ENCODE peak calls at places on chromosomes 7 and 10, in four cellular contexts. One of them, this sample, is unnamed.
A peak's percentile ranks its signal among the peaks of the same experiment; 100 is the strongest.

GRCh38 chr7:95794917-95795515 is 22.7 kb downstream of the DYNC1I1 start:
- DNase-seq in brain microvascular endothelial cell: peak; percentile 33
- DNase-seq in suprapubic skin: no peak
- DNase-seq in WERI-Rb-1: peak; percentile 26
- DNase-seq in this sample: peak; percentile 28

GRCh38 chr10:34580643-34581042 is 234.5 kb downstream of the PARD3 start:
- DNase-seq in brain microvascular endothelial cell: peak; percentile 52
- DNase-seq in suprapubic skin: no peak
- DNase-seq in WERI-Rb-1: no peak
- DNase-seq in this sample: no peak

GRCh38 chr7:151487246-151487645 is 32.4 kb downstream of the RHEB start:
- DNase-seq in brain microvascular endothelial cell: no peak
- DNase-seq in suprapubic skin: no peak
- DNase-seq in WERI-Rb-1: no peak
- DNase-seq in this sample: no peak

GRCh38 chr10:100364735-100365391 is 17.8 kb downstream of the SCD start:
- DNase-seq in brain microvascular endothelial cell: peak; percentile 60
- DNase-seq in suprapubic skin: peak; percentile 83
- DNase-seq in WERI-Rb-1: peak; percentile 79
- DNase-seq in this sample: peak; percentile 45

GRCh38 chr7:114825423-114825951 is 96.4 kb upstream of the MDFIC start:
- DNase-seq in brain microvascular endothelial cell: no peak
- DNase-seq in suprapubic skin: no peak
- DNase-seq in WERI-Rb-1: no peak
- DNase-seq in this sample: peak; percentile 13

GRCh38 chr10:49325916-49326783 is 27.2 kb downstream of the C10orf71 start:
- DNase-seq in brain microvascular endothelial cell: no peak
- DNase-seq in suprapubic skin: no peak
- DNase-seq in WERI-Rb-1: no peak
- DNase-seq in this sample: no peak

GRCh38 chr7:55308186-55308929 is 56.8 kb upstream of the LANCL2 start:
- DNase-seq in brain microvascular endothelial cell: peak; percentile 94
- DNase-seq in suprapubic skin: no peak
- DNase-seq in WERI-Rb-1: no peak
- DNase-seq in this sample: no peak

GRCh38 chr7:116211913-116212596 is 1.7 kb downstream of the TES start:
- DNase-seq in brain microvascular endothelial cell: no peak
- DNase-seq in suprapubic skin: no peak
- DNase-seq in WERI-Rb-1: no peak
- DNase-seq in this sample: no peak

GRCh38 chr7:52114056-52114455 is 797.4 kb upstream of the COBL start:
- DNase-seq in brain microvascular endothelial cell: no peak
- DNase-seq in suprapubic skin: no peak
- DNase-seq in WERI-Rb-1: no peak
- DNase-seq in this sample: no peak

GRCh38 chr10:34538291-34538829 is 276.7 kb downstream of the PARD3 start:
- DNase-seq in brain microvascular endothelial cell: no peak
- DNase-seq in suprapubic skin: no peak
- DNase-seq in WERI-Rb-1: no peak
- DNase-seq in this sample: peak; percentile 8

GRCh38 chr7:130095812-130096211 is 25.5 kb downstream of the KLHDC10 start:
- DNase-seq in brain microvascular endothelial cell: no peak
- DNase-seq in suprapubic skin: no peak
- DNase-seq in WERI-Rb-1: no peak
- DNase-seq in this sample: no peak

DNA sequence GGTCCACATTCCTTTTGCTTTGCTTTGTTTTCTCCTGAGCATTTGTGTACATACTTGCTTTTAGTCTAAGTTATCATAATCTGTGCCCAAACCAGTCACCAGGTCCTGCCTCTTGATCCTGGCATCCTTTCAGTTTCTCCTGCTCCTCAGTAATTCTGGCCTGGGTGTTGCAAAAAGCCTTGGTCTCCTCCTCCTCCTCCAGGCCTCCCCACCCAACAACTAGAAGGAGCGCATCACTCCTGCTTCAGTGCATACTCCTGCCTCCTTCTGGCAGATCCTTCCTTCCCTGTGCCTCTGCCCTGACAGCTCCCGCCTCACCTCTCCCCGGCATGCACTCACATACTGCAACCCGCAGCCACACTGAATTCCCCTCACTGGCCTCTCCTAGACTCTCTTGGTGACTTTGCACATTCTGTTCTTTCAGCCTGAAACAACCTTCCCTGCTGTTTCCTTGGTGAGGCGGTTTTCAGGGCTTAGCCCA is 2.3 kb downstream of the DENND2A start:
- DNase-seq in brain microvascular endothelial cell: peak; percentile 35
- DNase-seq in suprapubic skin: peak; percentile 84
- DNase-seq in WERI-Rb-1: peak; percentile 30
- DNase-seq in this sample: peak; percentile 75
- H3K4me3 ChIP-seq in brain microvascular endothelial cell: no peak overlapping the region
- H3K4me3 ChIP-seq in suprapubic skin: no peak overlapping the region
- H3K4me3 ChIP-seq in WERI-Rb-1: no peak overlapping the region
- H3K4me3 ChIP-seq in this sample: no peak overlapping the region

GRCh38 chr10:90847436-90847835 is 10.4 kb downstream of the HTR7 start:
- DNase-seq in brain microvascular endothelial cell: peak; percentile 61
- DNase-seq in suprapubic skin: no peak
- DNase-seq in WERI-Rb-1: no peak
- DNase-seq in this sample: no peak
- H3K27me3 ChIP-seq in brain microvascular endothelial cell: no peaks in the 10 kb centered on the region
- H3K27me3 ChIP-seq in suprapubic skin: peaks cover 8% of the 10 kb centered on the region
- H3K27me3 ChIP-seq in WERI-Rb-1: no peaks in the 10 kb centered on the region
- H3K27me3 ChIP-seq in this sample: no peaks in the 10 kb centered on the region

DNA sequence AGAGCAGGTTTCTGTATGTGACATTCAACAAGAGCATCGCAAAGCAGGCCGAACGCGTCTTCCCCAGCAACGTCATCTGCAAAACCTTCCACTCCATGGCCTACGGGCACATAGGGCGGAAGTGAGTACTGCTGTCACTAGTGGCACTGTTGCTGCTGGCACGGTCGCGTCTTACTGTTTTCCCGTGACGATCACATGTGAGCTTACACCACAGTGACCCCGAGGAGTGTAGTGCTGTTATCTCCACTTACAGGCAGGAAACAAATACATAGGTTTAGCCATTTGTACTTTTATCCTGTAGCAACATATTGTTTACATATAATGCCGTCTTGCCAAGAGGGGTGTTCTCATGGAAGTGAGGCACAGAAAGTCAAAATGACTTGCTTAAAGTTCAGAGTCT is 25.4 kb downstream of the FBH1 start:
- DNase-seq in brain microvascular endothelial cell: no peak
- DNase-seq in suprapubic skin: no peak
- DNase-seq in WERI-Rb-1: no peak
- DNase-seq in this sample: no peak
- H3K36me3 ChIP-seq in brain microvascular endothelial cell: peaks cover 81% of the 10 kb centered on the region
- H3K36me3 ChIP-seq in suprapubic skin: peaks cover 95% of the 10 kb centered on the region
- H3K36me3 ChIP-seq in WERI-Rb-1: peaks cover 2% of the 10 kb centered on the region
- H3K36me3 ChIP-seq in this sample: peaks cover 57% of the 10 kb centered on the region

GRCh38 chr10:103622286-103622685 is 128.8 kb downstream of the NEURL1 start:
- DNase-seq in brain microvascular endothelial cell: no peak
- DNase-seq in suprapubic skin: no peak
- DNase-seq in WERI-Rb-1: no peak
- DNase-seq in this sample: peak; percentile 50
- H3K4me3 ChIP-seq in brain microvascular endothelial cell: no peak overlapping the region
- H3K4me3 ChIP-seq in suprapubic skin: no peak overlapping the region
- H3K4me3 ChIP-seq in WERI-Rb-1: no peak overlapping the region
- H3K4me3 ChIP-seq in this sample: no peak overlapping the region

DNA sequence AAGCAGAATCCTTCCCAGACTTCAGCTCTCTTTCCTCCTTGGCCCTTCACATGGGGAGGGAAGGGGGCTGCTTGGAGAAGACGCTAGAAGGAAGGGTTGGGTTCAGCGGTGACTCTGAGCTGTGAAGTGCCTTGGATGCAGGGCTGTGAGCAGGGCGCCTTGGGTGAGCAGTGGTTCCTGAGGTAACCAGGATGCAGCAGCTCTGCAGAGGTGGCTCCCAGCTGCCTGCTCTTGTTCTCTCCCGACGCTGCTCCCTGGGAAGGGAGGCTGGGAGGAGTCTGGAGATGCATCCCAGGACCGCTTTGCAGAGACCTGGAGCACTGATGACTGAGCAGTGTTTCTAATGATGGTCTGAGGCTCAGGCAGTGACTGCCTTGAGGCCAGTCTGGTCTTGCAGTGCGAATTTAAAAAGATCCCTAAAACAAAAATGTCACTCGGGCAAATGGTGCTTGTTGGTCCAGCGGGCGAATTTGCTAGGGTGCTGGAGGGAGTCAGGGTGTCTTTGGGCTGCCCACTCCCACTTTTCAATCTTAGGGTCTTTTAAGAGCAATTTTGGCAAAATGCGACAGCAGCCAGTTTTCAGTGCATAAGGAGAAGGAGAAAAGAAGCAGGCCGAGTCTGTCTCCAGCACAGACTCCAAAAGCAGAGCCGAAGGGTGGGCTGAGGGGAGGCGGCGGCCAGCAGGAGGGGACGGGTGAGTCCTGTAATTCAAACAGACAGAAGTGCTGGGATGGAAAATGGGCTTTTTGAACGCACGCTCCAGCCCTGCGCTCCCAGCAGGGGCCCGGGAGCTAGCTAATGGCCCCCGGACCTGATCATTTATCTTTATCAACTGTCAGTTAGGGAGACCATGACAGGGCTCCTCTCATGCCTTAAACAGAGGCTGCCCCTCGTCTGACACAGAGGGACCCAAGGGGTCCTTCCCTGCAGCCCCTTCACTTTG is 191.2 kb upstream of the SHH start:
- DNase-seq in brain microvascular endothelial cell: no peak
- DNase-seq in suprapubic skin: no peak
- DNase-seq in WERI-Rb-1: no peak
- DNase-seq in this sample: peak; percentile 45
- H3K27me3 ChIP-seq in brain microvascular endothelial cell: no peaks in the 10 kb centered on the region
- H3K27me3 ChIP-seq in suprapubic skin: peaks cover 3% of the 10 kb centered on the region
- H3K27me3 ChIP-seq in WERI-Rb-1: peaks cover 99% of the 10 kb centered on the region
- H3K27me3 ChIP-seq in this sample: no peaks in the 10 kb centered on the region

DNA sequence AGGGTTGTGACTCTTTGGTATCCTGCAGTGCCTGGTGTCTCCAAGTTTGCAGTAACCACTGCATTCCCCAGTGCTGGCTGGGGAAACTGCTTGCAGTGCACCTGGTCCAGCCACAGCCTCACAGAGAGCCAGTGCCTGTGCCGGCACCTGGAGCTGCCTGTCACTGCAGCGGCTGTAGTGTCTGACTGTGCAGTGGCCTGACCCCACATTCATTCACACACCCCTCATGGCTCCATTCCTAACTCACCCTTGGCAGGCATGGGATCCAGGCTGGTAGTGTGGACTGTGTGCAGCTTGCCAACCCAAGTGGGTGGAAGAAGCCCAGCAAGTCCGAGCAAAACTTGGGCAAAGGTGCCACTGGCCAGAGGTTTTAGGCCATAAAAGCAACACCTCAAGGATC is 3.7 kb upstream of the CYP3A43 start:
- DNase-seq in brain microvascular endothelial cell: no peak
- DNase-seq in suprapubic skin: no peak
- DNase-seq in WERI-Rb-1: no peak
- DNase-seq in this sample: no peak
- H3K36me3 ChIP-seq in brain microvascular endothelial cell: no peaks in the 10 kb centered on the region
- H3K36me3 ChIP-seq in suprapubic skin: no peaks in the 10 kb centered on the region
- H3K36me3 ChIP-seq in WERI-Rb-1: no peaks in the 10 kb centered on the region
- H3K36me3 ChIP-seq in this sample: no peaks in the 10 kb centered on the region

GRCh38 chr10:96834121-96834520 is 2.0 kb downstream of the LCOR start:
- DNase-seq in brain microvascular endothelial cell: no peak
- DNase-seq in suprapubic skin: no peak
- DNase-seq in WERI-Rb-1: no peak
- DNase-seq in this sample: no peak
- H3K4me3 ChIP-seq in brain microvascular endothelial cell: peak overlapping the region; percentile 84
- H3K4me3 ChIP-seq in suprapubic skin: peak overlapping the region; percentile 93
- H3K4me3 ChIP-seq in WERI-Rb-1: peak overlapping the region; percentile 75
- H3K4me3 ChIP-seq in this sample: peak overlapping the region; percentile 79

GRCh38 chr7:158473946-158474345 is 113.7 kb downstream of the PTPRN2 start:
- DNase-seq in brain microvascular endothelial cell: no peak
- DNase-seq in suprapubic skin: no peak
- DNase-seq in WERI-Rb-1: no peak
- DNase-seq in this sample: peak; percentile 64

GRCh38 chr7:158476303-158476932 is 111.2 kb downstream of the PTPRN2 start:
- DNase-seq in brain microvascular endothelial cell: no peak
- DNase-seq in suprapubic skin: no peak
- DNase-seq in WERI-Rb-1: no peak
- DNase-seq in this sample: no peak

GRCh38 chr7:158474488-158474887 is 113.1 kb downstream of the PTPRN2 start:
- DNase-seq in brain microvascular endothelial cell: no peak
- DNase-seq in suprapubic skin: no peak
- DNase-seq in WERI-Rb-1: no peak
- DNase-seq in this sample: no peak

GRCh38 chr7:158475036-158475678 is 112.5 kb downstream of the PTPRN2 start:
- DNase-seq in brain microvascular endothelial cell: no peak
- DNase-seq in suprapubic skin: no peak
- DNase-seq in WERI-Rb-1: no peak
- DNase-seq in this sample: no peak

DNA sequence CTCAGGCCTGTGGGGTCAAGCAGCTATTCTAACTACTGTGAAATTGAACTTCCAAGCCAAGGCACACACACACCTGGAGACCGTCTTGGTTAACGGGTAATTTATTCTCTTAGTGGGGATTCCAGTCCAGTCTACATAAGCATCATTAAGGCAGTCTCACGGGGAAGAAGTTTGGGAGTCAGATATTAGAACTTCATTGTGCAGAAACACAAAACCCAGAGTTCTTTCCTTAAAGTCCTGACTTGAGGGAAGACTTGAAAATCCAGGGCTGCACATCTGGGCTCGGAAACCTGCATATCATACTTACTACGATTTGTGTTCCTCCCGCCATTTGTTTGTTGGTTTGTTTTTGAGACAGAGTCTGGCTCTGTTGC is 112.0 kb downstream of the PTPRN2 start:
- DNase-seq in brain microvascular endothelial cell: no peak
- DNase-seq in suprapubic skin: no peak
- DNase-seq in WERI-Rb-1: no peak
- DNase-seq in this sample: no peak
- H3K27me3 ChIP-seq in brain microvascular endothelial cell: no peaks in the 10 kb centered on the region
- H3K27me3 ChIP-seq in suprapubic skin: peaks cover 7% of the 10 kb centered on the region
- H3K27me3 ChIP-seq in WERI-Rb-1: no peaks in the 10 kb centered on the region
- H3K27me3 ChIP-seq in this sample: no peaks in the 10 kb centered on the region

DNA sequence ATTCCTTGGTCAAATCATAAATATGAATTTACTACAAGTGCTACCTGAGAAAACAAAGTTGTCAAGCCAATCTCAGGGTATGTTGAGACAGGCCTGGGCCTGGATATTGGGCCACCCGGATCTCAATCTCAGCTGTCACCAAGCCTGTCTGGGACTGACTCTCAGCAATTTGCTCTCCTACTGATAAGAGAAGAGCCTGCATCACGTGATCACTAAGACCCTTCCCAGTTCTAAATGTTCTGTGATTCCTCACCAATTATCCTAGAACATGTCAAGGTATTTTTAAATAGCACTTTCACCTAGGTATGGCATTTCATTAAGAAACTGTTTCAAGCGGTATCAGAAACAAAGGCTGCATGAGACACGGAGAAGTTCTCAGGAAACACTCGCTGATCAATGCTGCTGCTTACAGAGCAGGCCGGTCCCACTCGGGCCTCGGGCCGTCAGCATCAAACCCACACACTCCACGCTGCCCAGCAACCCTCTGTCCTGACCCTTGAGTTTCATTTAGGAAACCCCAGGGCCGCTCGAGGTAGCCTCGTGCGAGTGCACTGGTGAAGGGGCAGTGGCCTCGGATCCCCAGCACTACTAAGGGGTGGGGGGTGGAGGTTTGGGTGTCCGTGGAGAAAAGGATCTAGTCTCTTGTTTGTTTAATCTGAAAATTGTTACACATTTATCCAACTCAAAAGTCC is 4.1 kb downstream of the KLF6 start:
- DNase-seq in brain microvascular endothelial cell: no peak
- DNase-seq in suprapubic skin: no peak
- DNase-seq in WERI-Rb-1: no peak
- DNase-seq in this sample: no peak
- H3K36me3 ChIP-seq in brain microvascular endothelial cell: peaks cover 79% of the 10 kb centered on the region
- H3K36me3 ChIP-seq in suprapubic skin: peaks cover 52% of the 10 kb centered on the region
- H3K36me3 ChIP-seq in WERI-Rb-1: peaks cover 47% of the 10 kb centered on the region
- H3K36me3 ChIP-seq in this sample: peaks cover 26% of the 10 kb centered on the region